ENCODE peak calls at places on chromosomes 7 and 10, in nine cellular contexts. R is stimulated activated CD4-positive, alpha-beta T cell treated with anti-CD3 and anti-CD28 coated beads, Interleukin-4, amount 100 ng/mL, for 1 hour; M is GM12865; Y is NCI-H774; G is NCI-H1105; V is H9; K is body of pancreas; B is NCI-H345; D is cardiac fibroblast. N is an unnamed sample.

GRCh38 chr7:40586197-40586596 is 451.4 kb downstream of the SUGCT start:
- DNase-seq in R (no peak), M (no peak), Y (no peak), G (no peak), V (no peak), K (no peak), B (no peak), D (peak; percentile 72), N (no peak)

GRCh38 chr7:13111230-13111629 is 423.8 kb downstream of the ARL4A start:
- DNase-seq in R (no peak), M (no peak), Y (no peak), G (no peak), V (no peak), K (no peak), B (no peak), D (no peak), N (no peak)

GRCh38 chr10:124935946-124936345 is 6.0 kb upstream of the ZRANB1 start:
- DNase-seq in R (peak; percentile 27), M (no peak), Y (no peak), G (no peak), V (no peak), K (no peak), B (no peak), D (no peak), N (no peak)

GRCh38 chr7:55241958-55242357 is 123.2 kb upstream of the LANCL2 start:
- DNase-seq in R (no peak), M (no peak), Y (no peak), G (no peak), V (no peak), K (no peak), B (no peak), D (no peak), N (no peak)

GRCh38 chr7:130865408-130866236 is 131.6 kb upstream of the KLF14 start:
- DNase-seq in R (no peak), M (no peak), Y (no peak), G (no peak), V (no peak), K (no peak), B (no peak), D (peak; percentile 44), N (no peak)

GRCh38 chr10:112006831-112007230 is 176.7 kb downstream of the GPAM start:
- DNase-seq in R (no peak), M (no peak), Y (no peak), G (no peak), V (no peak), K (no peak), B (no peak), D (no peak), N (no peak)

GRCh38 chr7:74396993-74397392 is 56.7 kb upstream of the GTF2IRD1 start:
- DNase-seq in R (no peak), M (no peak), Y (no peak), G (no peak), V (no peak), K (no peak), B (no peak), D (no peak), N (no peak)

GRCh38 chr7:81519886-81520285 is 250.0 kb downstream of the HGF start:
- DNase-seq in R (no peak), M (no peak), Y (no peak), G (no peak), V (no peak), K (no peak), B (no peak), D (peak; percentile 59), N (no peak)

GRCh38 chr10:978826-979421 is 9.3 kb upstream of the GTPBP4 start:
- DNase-seq in R (no peak), M (no peak), Y (no peak), G (no peak), V (no peak), K (no peak), B (no peak), D (no peak), N (no peak)

GRCh38 chr10:95374597-95375209 is 83.9 kb upstream of the PDLIM1 start:
- DNase-seq in R (peak; percentile 32), M (peak; percentile 90), Y (peak; percentile 16), G (peak; percentile 51), V (peak; percentile 83), K (peak; percentile 81), B (peak; percentile 73), D (peak; percentile 80), N (peak; percentile 73)

GRCh38 chr7:33108591-33108930 is 643 bp downstream of the RP9 start:
- DNase-seq in R (peak; percentile 21), M (peak; percentile 19), Y (no peak), G (no peak), V (no peak), K (no peak), B (peak; percentile 52), D (no peak), N (peak; percentile 33)

GRCh38 chr7:15571303-15571878 is 9.6 kb upstream of the AGMO start:
- DNase-seq in R (no peak), M (no peak), Y (no peak), G (no peak), V (no peak), K (no peak), B (no peak), D (peak; percentile 9), N (no peak)

GRCh38 chr10:86872757-86873156 is 84.7 kb downstream of the MMRN2 start:
- DNase-seq in R (no peak), M (no peak), Y (no peak), G (no peak), V (no peak), K (no peak), B (no peak), D (peak; percentile 45), N (no peak)

GRCh38 chr7:47394216-47394615 is 187.7 kb downstream of the TNS3 start:
- DNase-seq in R (no peak), M (no peak), Y (no peak), G (no peak), V (no peak), K (no peak), B (no peak), D (no peak), N (no peak)

GRCh38 chr10:110544958-110545537 is 22.4 kb upstream of the SMC3 start:
- DNase-seq in R (no peak), M (no peak), Y (no peak), G (no peak), V (no peak), K (no peak), B (no peak), D (peak; percentile 62), N (no peak)

GRCh38 chr7:139451638-139452037 is 31.8 kb downstream of the KLRG2 start:
- DNase-seq in R (no peak), M (no peak), Y (no peak), G (no peak), V (no peak), K (no peak), B (no peak), D (peak; percentile 22), N (no peak)

GRCh38 chr7:101093907-101094306 is 8.6 kb downstream of the TRIM56 start:
- DNase-seq in R (no peak), M (no peak), Y (no peak), G (no peak), V (no peak), K (no peak), B (no peak), D (peak; percentile 67), N (no peak)

GRCh38 chr7:143126146-143126545 is 5.7 kb upstream of the PIP start:
- DNase-seq in R (no peak), M (no peak), Y (no peak), G (no peak), V (no peak), K (no peak), B (no peak), D (peak; percentile 58), N (no peak)

GRCh38 chr10:34078798-34079470 is 736.2 kb downstream of the PARD3 start:
- DNase-seq in R (no peak), M (no peak), Y (no peak), G (no peak), V (no peak), K (no peak), B (no peak), D (peak; percentile 95), N (no peak)

GRCh38 chr10:63094405-63094804 is 38.7 kb upstream of the NRBF2 start:
- DNase-seq in R (no peak), M (no peak), Y (no peak), G (no peak), V (no peak), K (no peak), B (no peak), D (no peak), N (no peak)

GRCh38 chr10:74923556-74923955 is 97.2 kb downstream of the KAT6B start:
- DNase-seq in R (no peak), M (no peak), Y (no peak), G (no peak), V (peak; percentile 44), K (no peak), B (no peak), D (peak; percentile 17), N (no peak)

GRCh38 chr10:8365935-8366911 is 311.7 kb downstream of the GATA3 start:
- DNase-seq in R (peak; percentile 48), M (peak; percentile 37), Y (no peak), G (no peak), V (no peak), K (no peak), B (no peak), D (peak; percentile 89), N (peak; percentile 54)

GRCh38 chr7:149027560-149028345 is 552 bp downstream of the PDIA4 start:
- DNase-seq in R (no peak), M (no peak), Y (no peak), G (no peak), V (no peak), K (no peak), B (no peak), D (peak; percentile 46), N (no peak)

GRCh38 chr10:24951201-24952145 is 933 bp downstream of the PRTFDC1 start:
- DNase-seq in R (no peak), M (no peak), Y (peak; percentile 30), G (no peak), V (peak; percentile 87), K (peak; percentile 30), B (peak; percentile 17), D (peak; percentile 65), N (peak; percentile 30)

GRCh38 chr7:100673942-100674431 is 447 bp downstream of the GNB2 start:
- DNase-seq in R (peak; percentile 45), M (peak; percentile 54), Y (peak; percentile 49), G (no peak), V (no peak), K (no peak), B (peak; percentile 30), D (no peak), N (peak; percentile 53)

GRCh38 chr7:44575054-44575453 is 1.3 kb upstream of the DDX56 start:
- DNase-seq in R (no peak), M (no peak), Y (no peak), G (no peak), V (no peak), K (no peak), B (no peak), D (no peak), N (no peak)

GRCh38 chr7:139730746-139731612 is 46.8 kb downstream of the HIPK2 start:
- DNase-seq in R (no peak), M (peak; percentile 55), Y (peak; percentile 30), G (no peak), V (no peak), K (peak; percentile 50), B (peak; percentile 74), D (peak; percentile 92), N (no peak)

GRCh38 chr10:99656199-99657064 is 2.9 kb upstream of the ENTPD7 start:
- DNase-seq in R (no peak), M (no peak), Y (no peak), G (no peak), V (no peak), K (no peak), B (no peak), D (peak; percentile 2), N (no peak)

GRCh38 chr7:16646427-16647081 is 573 bp downstream of the BZW2 start:
- DNase-seq in R (no peak), M (peak; percentile 4), Y (no peak), G (no peak), V (no peak), K (no peak), B (peak; percentile 16), D (no peak), N (peak; percentile 9)

GRCh38 chr7:148964510-148965267 is 63.6 kb downstream of the PDIA4 start:
- DNase-seq in R (no peak), M (no peak), Y (peak; percentile 23), G (peak; percentile 33), V (no peak), K (no peak), B (no peak), D (no peak), N (no peak)

GRCh38 chr10:78410046-78410965 is 376.6 kb downstream of the RPS24 start:
- DNase-seq in R (no peak), M (no peak), Y (no peak), G (no peak), V (peak; percentile 18), K (no peak), B (no peak), D (no peak), N (no peak)

N was measured in activated naive CD8-positive, alpha-beta T cell treated with anti-CD3 and anti-CD28 coated beads, Interleukin-2, amount 50 U/mL, for 24 hours.